ENCODE peak calls at places on chromosomes 6 and 20, in eight cellular contexts. One of them, this sample, is unnamed.

GRCh38 chr20:35563834-35564233 is 22.0 kb downstream of the ERGIC3 start:
- DNase-seq in neural progenitor cell: no peak
- DNase-seq in heart right ventricle: no peak
- DNase-seq in body of pancreas: no peak
- DNase-seq in heart left ventricle: no peak
- DNase-seq in A549: no peak
- DNase-seq in Panc1: no peak
- DNase-seq in upper lobe of right lung: peak; percentile 35
- DNase-seq in this sample: no peak

GRCh38 chr6:10759884-10760329 is 12.3 kb downstream of the TMEM14B start:
- DNase-seq in heart right ventricle: no peak
- DNase-seq in Panc1: peak; percentile 88
- DNase-seq in upper lobe of right lung: no peak
- DNase-seq in A549: peak; percentile 71
- DNase-seq in neural progenitor cell: no peak
- DNase-seq in heart left ventricle: peak; percentile 37
- DNase-seq in body of pancreas: peak; percentile 15
- DNase-seq in this sample: no peak

GRCh38 chr20:50588034-50588736 is 78.0 kb downstream of the PTPN1 start:
- DNase-seq in Panc1: no peak
- DNase-seq in body of pancreas: peak; percentile 73
- DNase-seq in neural progenitor cell: peak; percentile 77
- DNase-seq in upper lobe of right lung: peak; percentile 91
- DNase-seq in A549: peak; percentile 72
- DNase-seq in heart right ventricle: peak; percentile 49
- DNase-seq in heart left ventricle: peak; percentile 73
- DNase-seq in this sample: no peak

GRCh38 chr6:90304308-90304707 is 7.7 kb upstream of the BACH2 start:
- DNase-seq in upper lobe of right lung: no peak
- DNase-seq in heart right ventricle: no peak
- DNase-seq in Panc1: no peak
- DNase-seq in body of pancreas: no peak
- DNase-seq in A549: no peak
- DNase-seq in neural progenitor cell: no peak
- DNase-seq in heart left ventricle: no peak
- DNase-seq in this sample: no peak

GRCh38 chr6:11021714-11022113 is 22.4 kb downstream of the ELOVL2 start:
- DNase-seq in heart right ventricle: no peak
- DNase-seq in Panc1: no peak
- DNase-seq in neural progenitor cell: no peak
- DNase-seq in upper lobe of right lung: no peak
- DNase-seq in A549: no peak
- DNase-seq in body of pancreas: no peak
- DNase-seq in heart left ventricle: no peak
- DNase-seq in this sample: no peak

GRCh38 chr20:13017235-13017634 is 8.5 kb downstream of the SPTLC3 start:
- DNase-seq in A549: no peak
- DNase-seq in Panc1: no peak
- DNase-seq in body of pancreas: no peak
- DNase-seq in heart left ventricle: no peak
- DNase-seq in upper lobe of right lung: no peak
- DNase-seq in heart right ventricle: no peak
- DNase-seq in neural progenitor cell: no peak
- DNase-seq in this sample: no peak

GRCh38 chr6:152201134-152201533 is 393.7 kb downstream of the ESR1 start:
- DNase-seq in Panc1: no peak
- DNase-seq in heart right ventricle: no peak
- DNase-seq in heart left ventricle: no peak
- DNase-seq in upper lobe of right lung: no peak
- DNase-seq in neural progenitor cell: no peak
- DNase-seq in A549: no peak
- DNase-seq in body of pancreas: no peak
- DNase-seq in this sample: no peak

GRCh38 chr20:36236786-36237121 is 476 bp downstream of the AAR2 start:
- DNase-seq in upper lobe of right lung: no peak
- DNase-seq in heart left ventricle: no peak
- DNase-seq in A549: no peak
- DNase-seq in heart right ventricle: no peak
- DNase-seq in Panc1: no peak
- DNase-seq in neural progenitor cell: no peak
- DNase-seq in body of pancreas: no peak
- DNase-seq in this sample: no peak

GRCh38 chr6:25215881-25216280 is 63.3 kb upstream of the CARMIL1 start:
- DNase-seq in Panc1: no peak
- DNase-seq in heart right ventricle: no peak
- DNase-seq in heart left ventricle: no peak
- DNase-seq in A549: no peak
- DNase-seq in upper lobe of right lung: no peak
- DNase-seq in body of pancreas: no peak
- DNase-seq in neural progenitor cell: no peak
- DNase-seq in this sample: no peak

GRCh38 chr20:62120990-62121775 is 1.1 kb upstream of the LSM14B start:
- DNase-seq in heart right ventricle: no peak
- DNase-seq in neural progenitor cell: peak; percentile 18
- DNase-seq in Panc1: no peak
- DNase-seq in A549: peak; percentile 65
- DNase-seq in upper lobe of right lung: peak; percentile 85
- DNase-seq in body of pancreas: no peak
- DNase-seq in heart left ventricle: no peak
- DNase-seq in this sample: no peak

GRCh38 chr6:42140756-42141602 is 1.4 kb downstream of the C6orf132 start:
- DNase-seq in A549: no peak
- DNase-seq in heart left ventricle: no peak
- DNase-seq in body of pancreas: peak; percentile 20
- DNase-seq in upper lobe of right lung: no peak
- DNase-seq in heart right ventricle: no peak
- DNase-seq in neural progenitor cell: no peak
- DNase-seq in Panc1: no peak
- DNase-seq in this sample: no peak

GRCh38 chr20:21099653-21100589 is 6.2 kb downstream of the LINC00237 start:
- DNase-seq in body of pancreas: peak; percentile 23
- DNase-seq in neural progenitor cell: peak; percentile 69
- DNase-seq in heart right ventricle: no peak
- DNase-seq in A549: peak; percentile 24
- DNase-seq in Panc1: no peak
- DNase-seq in heart left ventricle: peak; percentile 41
- DNase-seq in upper lobe of right lung: peak; percentile 77
- DNase-seq in this sample: no peak

GRCh38 chr6:87473419-87473903 is 687 bp downstream of the SLC35A1 start:
- DNase-seq in A549: peak; percentile 9
- DNase-seq in Panc1: peak; percentile 20
- DNase-seq in heart left ventricle: peak; percentile 67
- DNase-seq in heart right ventricle: peak; percentile 48
- DNase-seq in upper lobe of right lung: no peak
- DNase-seq in neural progenitor cell: peak; percentile 39
- DNase-seq in body of pancreas: no peak
- DNase-seq in this sample: no peak

GRCh38 chr20:33584976-33585375 is 77.2 kb upstream of the C20orf144 start:
- DNase-seq in heart right ventricle: no peak
- DNase-seq in body of pancreas: no peak
- DNase-seq in A549: no peak
- DNase-seq in Panc1: no peak
- DNase-seq in upper lobe of right lung: no peak
- DNase-seq in heart left ventricle: no peak
- DNase-seq in neural progenitor cell: no peak
- DNase-seq in this sample: no peak

GRCh38 chr6:120826253-120826652 is 508.0 kb downstream of the TBC1D32 start:
- DNase-seq in A549: peak; percentile 23
- DNase-seq in heart right ventricle: no peak
- DNase-seq in body of pancreas: peak; percentile 71
- DNase-seq in neural progenitor cell: peak; percentile 47
- DNase-seq in Panc1: peak; percentile 22
- DNase-seq in heart left ventricle: no peak
- DNase-seq in upper lobe of right lung: no peak
- DNase-seq in this sample: peak; percentile 22

GRCh38 chr20:34522969-34523871 is 7.0 kb downstream of the DYNLRB1 start:
- DNase-seq in upper lobe of right lung: no peak
- DNase-seq in neural progenitor cell: peak; percentile 69
- DNase-seq in heart left ventricle: no peak
- DNase-seq in A549: peak; percentile 82
- DNase-seq in heart right ventricle: no peak
- DNase-seq in Panc1: no peak
- DNase-seq in body of pancreas: peak; percentile 40
- DNase-seq in this sample: no peak

DNA sequence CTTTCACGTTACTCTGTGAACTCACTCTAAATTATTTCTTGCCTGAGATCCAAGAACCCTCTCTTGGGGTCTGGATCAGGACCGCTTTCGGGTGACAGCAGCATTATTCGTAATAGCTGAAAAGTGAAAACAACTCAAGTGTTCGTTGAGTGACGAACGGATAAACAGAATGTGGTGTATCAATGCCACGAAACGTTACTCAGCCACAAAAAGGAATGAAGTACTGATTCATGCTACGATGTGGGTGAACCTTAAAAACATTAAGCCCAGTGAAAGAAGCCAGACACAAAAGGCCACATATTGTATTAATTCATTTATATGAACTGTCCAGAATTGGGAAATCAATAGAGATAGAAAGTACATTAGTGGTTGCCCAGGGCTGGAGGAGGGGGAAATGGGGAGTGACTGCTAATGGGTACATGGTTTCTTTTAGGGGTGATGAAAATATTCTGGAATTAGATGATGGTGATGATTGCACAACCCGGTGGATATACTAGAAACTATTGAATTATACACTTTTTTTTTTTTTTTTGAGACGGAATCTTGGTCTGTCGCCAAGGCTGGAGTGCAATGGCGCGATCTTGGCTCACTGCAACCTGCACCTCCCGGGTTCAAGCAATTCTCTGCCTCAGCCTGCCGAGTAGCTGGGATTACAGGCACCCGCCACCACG is 8.4 kb downstream of the PTGIS start:
- DNase-seq in heart left ventricle: no peak
- DNase-seq in neural progenitor cell: no peak
- DNase-seq in heart right ventricle: no peak
- DNase-seq in body of pancreas: no peak
- DNase-seq in Panc1: no peak
- DNase-seq in A549: no peak
- DNase-seq in upper lobe of right lung: no peak
- DNase-seq in this sample: no peak
- H3K27ac ChIP-seq in heart left ventricle: peak overlapping the region; percentile 65
- H3K27ac ChIP-seq in neural progenitor cell: no peak overlapping the region
- H3K27ac ChIP-seq in heart right ventricle: peak overlapping the region; percentile 86
- H3K27ac ChIP-seq in body of pancreas: no peak overlapping the region
- H3K27ac ChIP-seq in Panc1: no peak overlapping the region
- H3K27ac ChIP-seq in A549: no peak overlapping the region
- H3K27ac ChIP-seq in upper lobe of right lung: no peak overlapping the region
- H3K27ac ChIP-seq in this sample: no peak overlapping the region

DNA sequence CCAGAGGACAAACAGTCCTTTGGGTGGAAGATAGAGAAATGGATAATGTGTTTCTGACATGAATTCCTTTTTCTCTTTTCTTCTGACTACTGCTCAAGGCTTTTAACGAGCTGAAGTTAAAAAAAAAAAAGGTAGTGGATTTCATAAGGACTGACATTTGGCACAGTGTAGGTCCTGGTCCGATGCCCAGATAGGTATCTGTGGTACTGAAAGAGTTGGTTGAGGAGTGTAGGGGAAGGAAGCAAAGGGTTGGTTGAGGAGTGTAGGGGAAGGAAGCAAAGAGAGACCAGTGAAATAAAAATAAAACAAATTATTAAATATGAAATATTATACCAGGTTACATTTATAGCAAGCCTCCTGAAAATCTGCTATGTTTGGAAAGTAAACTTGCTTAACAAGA is 11.8 kb downstream of the UTRN start:
- DNase-seq in neural progenitor cell: no peak
- DNase-seq in body of pancreas: peak; percentile 77
- DNase-seq in A549: no peak
- DNase-seq in heart right ventricle: peak; percentile 27
- DNase-seq in upper lobe of right lung: no peak
- DNase-seq in Panc1: no peak
- DNase-seq in heart left ventricle: no peak
- DNase-seq in this sample: no peak
- H3K27ac ChIP-seq in neural progenitor cell: no peak overlapping the region
- H3K27ac ChIP-seq in body of pancreas: peak overlapping the region; percentile 52
- H3K27ac ChIP-seq in A549: no peak overlapping the region
- H3K27ac ChIP-seq in heart right ventricle: peak overlapping the region; percentile 78
- H3K27ac ChIP-seq in upper lobe of right lung: peak overlapping the region; percentile 58
- H3K27ac ChIP-seq in Panc1: peak overlapping the region; percentile 5
- H3K27ac ChIP-seq in heart left ventricle: peak overlapping the region; percentile 61
- H3K27ac ChIP-seq in this sample: no peak overlapping the region

DNA sequence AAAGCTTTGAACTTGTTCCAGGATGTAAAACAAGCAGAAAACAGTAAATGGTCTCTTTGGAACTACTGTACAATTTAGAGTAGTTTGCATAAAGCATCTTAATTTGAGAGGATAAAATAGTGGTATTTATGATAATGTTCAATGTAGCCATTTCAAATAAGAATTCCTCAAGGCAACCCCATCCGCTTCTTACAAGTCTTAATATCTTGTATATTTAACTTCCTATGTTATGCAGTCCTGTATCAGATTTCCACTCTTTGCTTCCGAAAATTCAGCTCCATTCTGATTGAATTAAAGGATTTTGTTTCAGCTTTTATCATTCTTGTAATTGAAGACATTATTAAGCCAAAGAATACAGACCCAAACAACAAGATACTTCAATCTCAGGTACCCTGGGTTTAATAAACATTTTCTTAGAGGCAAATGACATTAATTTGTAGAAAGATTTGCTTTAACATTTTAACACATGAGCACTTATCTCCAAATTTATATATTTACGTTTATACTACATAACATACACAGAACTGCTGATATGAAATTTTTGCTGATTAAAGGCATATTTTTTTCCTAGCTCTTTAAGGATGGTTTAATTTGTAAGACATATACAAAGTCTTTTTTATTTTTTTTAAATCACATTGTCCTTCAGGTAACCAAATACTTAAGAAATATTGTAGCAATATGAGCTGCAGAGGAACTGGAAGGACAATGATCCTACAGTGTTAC is 131.1 kb upstream of the BEND3 start:
- DNase-seq in upper lobe of right lung: no peak
- DNase-seq in neural progenitor cell: no peak
- DNase-seq in heart left ventricle: no peak
- DNase-seq in heart right ventricle: no peak
- DNase-seq in A549: no peak
- DNase-seq in Panc1: no peak
- DNase-seq in body of pancreas: no peak
- DNase-seq in this sample: no peak
- H3K27ac ChIP-seq in upper lobe of right lung: peak overlapping the region; percentile 59
- H3K27ac ChIP-seq in neural progenitor cell: no peak overlapping the region
- H3K27ac ChIP-seq in heart left ventricle: no peak overlapping the region
- H3K27ac ChIP-seq in heart right ventricle: no peak overlapping the region
- H3K27ac ChIP-seq in A549: no peak overlapping the region
- H3K27ac ChIP-seq in Panc1: no peak overlapping the region
- H3K27ac ChIP-seq in body of pancreas: no peak overlapping the region
- H3K27ac ChIP-seq in this sample: no peak overlapping the region

DNA sequence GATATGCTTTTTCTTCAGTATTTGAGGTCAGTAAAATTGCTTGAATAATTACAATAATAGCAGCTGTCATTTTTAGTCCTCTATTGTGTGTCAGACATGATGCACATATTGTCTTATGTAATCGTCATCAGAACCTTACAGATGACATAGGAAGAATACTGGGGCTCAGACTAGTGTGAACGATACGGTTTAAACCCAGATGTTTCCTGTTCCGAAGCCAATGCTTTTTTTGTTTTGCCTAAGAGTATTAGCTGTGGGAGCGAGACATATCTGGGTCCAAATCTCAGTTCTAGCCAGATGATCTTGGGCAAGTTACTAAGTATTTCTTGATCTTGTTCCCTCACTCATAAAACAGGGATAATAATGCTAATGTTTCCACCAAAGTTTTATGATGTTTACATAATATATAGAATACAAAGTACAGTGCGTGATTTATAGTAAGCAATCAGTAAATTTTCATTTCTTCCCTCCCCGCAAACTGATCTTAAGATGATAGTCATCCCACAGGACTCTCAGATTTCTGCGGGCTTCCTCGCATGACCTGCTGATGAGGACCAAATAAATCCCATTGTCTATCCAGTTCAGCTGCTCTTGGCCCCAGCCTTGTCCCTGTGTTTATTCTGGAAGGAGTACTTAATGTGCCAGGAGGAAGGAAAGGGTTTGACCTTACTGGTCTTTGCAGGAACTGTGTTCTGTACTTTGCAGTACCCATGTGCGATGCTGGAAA is 98.2 kb downstream of the CAP2 start:
- DNase-seq in upper lobe of right lung: no peak
- DNase-seq in A549: no peak
- DNase-seq in heart right ventricle: no peak
- DNase-seq in Panc1: no peak
- DNase-seq in neural progenitor cell: no peak
- DNase-seq in body of pancreas: no peak
- DNase-seq in heart left ventricle: no peak
- DNase-seq in this sample: no peak
- H3K27ac ChIP-seq in upper lobe of right lung: peak overlapping the region; percentile 61
- H3K27ac ChIP-seq in A549: no peak overlapping the region
- H3K27ac ChIP-seq in heart right ventricle: no peak overlapping the region
- H3K27ac ChIP-seq in Panc1: no peak overlapping the region
- H3K27ac ChIP-seq in neural progenitor cell: no peak overlapping the region
- H3K27ac ChIP-seq in body of pancreas: no peak overlapping the region
- H3K27ac ChIP-seq in heart left ventricle: no peak overlapping the region
- H3K27ac ChIP-seq in this sample: no peak overlapping the region